ENCODE peak calls at places on chromosome 7, in ten cellular contexts. S is sigmoid colon, Y is A549, X is transverse colon, H is suprapubic skin, W is HepG2, O is tibial nerve, K is upper lobe of left lung, I is ovary, N is H1. Q is an unnamed sample.

GRCh38 chr7:157445956-157446295 is 109.1 kb downstream of the DNAJB6 start:
- DNase-seq in S (no peak), Y (no peak), X (no peak), H (peak; percentile 41), W (no peak), O (no peak), K (peak; percentile 13), I (peak; percentile 1), N (peak; percentile 43), Q (no peak)

GRCh38 chr7:155987681-155988080 is 175.4 kb upstream of the SHH start:
- DNase-seq in S (peak; percentile 46), Y (no peak), X (no peak), H (peak; percentile 54), W (no peak), O (no peak), K (peak; percentile 2), I (no peak), N (no peak), Q (no peak)

GRCh38 chr7:5477723-5478531 is 54.3 kb upstream of the TNRC18 start:
- DNase-seq in S (no peak), Y (no peak), X (no peak), H (no peak), W (no peak), O (no peak), K (peak; percentile 44), I (no peak), N (peak; percentile 76), Q (no peak)

GRCh38 chr7:125122225-125122624 is 192.6 kb upstream of the POT1 start:
- DNase-seq in S (no peak), Y (no peak), X (no peak), H (no peak), W (no peak), O (no peak), K (no peak), I (no peak), N (no peak), Q (no peak)

GRCh38 chr7:13414661-13415105 is 574.8 kb downstream of the ETV1 start:
- DNase-seq in S (no peak), Y (no peak), X (no peak), H (no peak), W (no peak), O (no peak), K (no peak), I (no peak), N (no peak), Q (no peak)

GRCh38 chr7:104628017-104628416 is 299.6 kb downstream of the LHFPL3 start:
- DNase-seq in S (no peak), Y (no peak), X (no peak), H (no peak), W (no peak), O (no peak), K (no peak), I (no peak), N (no peak), Q (no peak)

GRCh38 chr7:41921453-41921912 is 218.6 kb upstream of the INHBA start:
- DNase-seq in S (no peak), Y (no peak), X (no peak), H (peak; percentile 68), W (no peak), O (peak; percentile 36), K (no peak), I (no peak), N (no peak), Q (no peak)

GRCh38 chr7:156892086-156892800 is 740 bp downstream of the LMBR1 start:
- DNase-seq in S (peak; percentile 75), Y (peak; percentile 63), X (peak; percentile 64), H (no peak), W (peak; percentile 19), O (no peak), K (peak; percentile 56), I (peak; percentile 74), N (peak; percentile 83), Q (peak; percentile 46)

GRCh38 chr7:108448777-108449576 is 7.3 kb downstream of the NRCAM start:
- DNase-seq in S (no peak), Y (no peak), X (no peak), H (no peak), W (no peak), O (no peak), K (no peak), I (no peak), N (no peak), Q (no peak)

GRCh38 chr7:150993511-150993910 is 2.7 kb downstream of the NOS3 start:
- DNase-seq in S (peak; percentile 68), Y (no peak), X (no peak), H (no peak), W (no peak), O (no peak), K (no peak), I (no peak), N (no peak), Q (no peak)
- H3K4me1 ChIP-seq in S (peaks cover 13% of the 10 kb centered on the region), Y (no peaks in the 10 kb centered on the region), X (peaks cover 2% of the 10 kb centered on the region), H (peaks cover 16% of the 10 kb centered on the region), W (peaks cover 11% of the 10 kb centered on the region), O (no peaks in the 10 kb centered on the region), K (peaks cover 52% of the 10 kb centered on the region), I (peaks cover 3% of the 10 kb centered on the region), N (peaks cover 22% of the 10 kb centered on the region), Q (peaks cover 24% of the 10 kb centered on the region)

GRCh38 chr7:55533050-55533728 is 39.1 kb downstream of the VOPP1 start:
- DNase-seq in S (no peak), Y (no peak), X (peak; percentile 72), H (no peak), W (no peak), O (peak; percentile 13), K (peak; percentile 54), I (no peak), N (no peak), Q (no peak)

GRCh38 chr7:55534262-55534915 is 37.9 kb downstream of the VOPP1 start:
- DNase-seq in S (peak; percentile 78), Y (no peak), X (peak; percentile 78), H (no peak), W (peak; percentile 30), O (peak; percentile 19), K (peak; percentile 69), I (no peak), N (no peak), Q (no peak)

GRCh38 chr7:55534916-55535636 is 37.2 kb downstream of the VOPP1 start:
- DNase-seq in S (no peak), Y (no peak), X (no peak), H (no peak), W (peak; percentile 19), O (no peak), K (no peak), I (no peak), N (no peak), Q (no peak)

GRCh38 chr7:55533729-55534080 is 38.6 kb downstream of the VOPP1 start:
- DNase-seq in S (no peak), Y (no peak), X (no peak), H (peak; percentile 29), W (no peak), O (no peak), K (no peak), I (no peak), N (no peak), Q (no peak)

DNA sequence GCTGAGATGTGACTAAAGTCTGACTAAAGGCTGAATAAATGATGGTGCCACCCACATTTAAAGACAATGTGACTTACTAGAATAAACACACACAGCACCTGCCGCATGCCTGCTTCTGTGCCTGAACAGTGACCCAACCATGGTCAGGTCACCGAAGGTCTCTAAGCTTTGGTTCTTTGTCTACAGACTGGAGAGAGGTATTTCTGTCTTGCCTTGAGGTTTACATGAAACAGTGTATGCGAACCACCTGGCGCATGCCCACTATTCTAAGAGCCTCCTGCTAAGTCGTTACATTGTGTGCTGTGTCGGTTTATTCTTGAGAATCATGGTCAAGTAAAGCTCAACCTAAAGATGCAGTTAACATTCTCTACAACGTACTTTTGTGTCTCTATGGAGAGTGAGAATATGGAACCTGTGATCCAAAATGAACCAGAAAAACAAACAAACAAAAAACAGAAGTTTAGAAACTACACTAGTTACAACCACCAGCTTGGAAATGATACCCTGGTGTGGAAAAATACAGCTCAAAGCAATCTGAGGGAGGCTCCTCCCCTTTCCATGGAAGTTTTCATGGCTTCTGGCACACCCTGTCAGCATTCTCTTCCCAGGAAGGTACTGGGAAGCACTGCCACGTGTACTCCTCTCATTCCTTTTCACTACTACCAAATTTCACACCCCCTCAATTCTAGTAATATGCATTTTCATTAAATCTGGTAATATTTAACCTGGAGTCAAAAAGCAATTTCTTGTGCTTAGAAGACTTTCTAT is 40.0 kb downstream of the VOPP1 start:
- DNase-seq in S (no peak), Y (no peak), X (no peak), H (no peak), W (no peak), O (no peak), K (no peak), I (no peak), N (no peak), Q (no peak)
- TF ChIP-seq POLR2A in S (no peak), Y (no peak), X (no peak), H (no peak), W (no peak), O (no peak), K (no peak), I (no peak), N (no peak), Q (no peak)

DNA sequence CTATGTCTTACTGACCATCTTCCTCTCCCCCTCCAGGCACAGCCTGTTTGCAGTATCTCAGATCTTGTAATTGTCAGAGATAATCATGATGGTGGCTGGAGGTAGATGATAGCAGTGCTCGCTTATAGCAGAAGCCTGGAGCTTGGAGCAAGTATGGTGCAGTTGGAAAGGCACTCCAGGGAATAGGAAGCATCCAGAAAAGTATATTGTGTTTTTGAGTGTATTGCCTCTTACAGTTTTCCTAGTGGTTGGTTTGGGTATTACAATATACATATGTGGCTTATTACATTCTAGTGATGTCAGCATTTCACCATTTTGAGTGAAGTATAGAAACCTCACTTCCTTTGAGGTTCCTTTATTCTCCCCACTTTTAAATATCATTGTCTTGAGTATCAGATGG is 101.5 kb downstream of the STK31 start:
- DNase-seq in S (no peak), Y (peak; percentile 17), X (no peak), H (no peak), W (peak; percentile 10), O (no peak), K (no peak), I (no peak), N (no peak), Q (no peak)
- TF ChIP-seq EP300 in S (no peak), Y (no peak), X (no peak), H (no peak), W (no peak), O (no peak), K (no peak), I (no peak), N (no peak), Q (no peak)

DNA sequence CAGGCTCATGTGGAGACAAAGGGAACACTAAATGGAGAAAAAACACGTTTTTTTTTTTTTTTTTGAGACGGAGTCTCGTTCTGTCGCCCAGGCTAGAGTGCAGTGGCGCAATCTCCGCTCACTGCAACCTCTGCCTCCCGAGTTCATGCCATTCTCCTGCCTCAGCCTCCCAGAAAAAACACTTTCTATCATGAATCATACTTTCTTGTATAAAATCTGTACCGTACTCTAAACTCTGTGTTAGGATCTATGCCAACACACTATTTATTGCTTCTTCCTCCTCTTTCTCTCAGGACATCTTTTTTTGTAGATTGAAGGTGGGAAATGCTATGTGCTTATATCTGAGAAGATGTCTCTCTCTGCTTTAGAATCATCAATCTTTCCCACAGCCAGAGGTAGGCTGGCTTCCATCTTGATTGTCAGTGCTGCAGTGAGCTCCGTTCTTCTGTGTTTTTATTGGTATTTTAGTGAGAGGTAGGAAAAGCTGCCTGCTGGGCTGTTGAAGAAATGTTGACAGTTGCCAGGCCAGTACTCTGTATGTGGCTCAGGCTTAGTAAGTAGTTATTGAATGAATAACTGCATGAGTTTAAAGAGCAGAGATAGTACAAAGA is 101.1 kb downstream of the GPR85 start:
- DNase-seq in S (peak; percentile 69), Y (no peak), X (no peak), H (no peak), W (no peak), O (no peak), K (no peak), I (no peak), N (no peak), Q (no peak)
- H3K4me1 ChIP-seq in S (peaks cover 17% of the 10 kb centered on the region), Y (no peaks in the 10 kb centered on the region), X (no peaks in the 10 kb centered on the region), H (no peaks in the 10 kb centered on the region), W (no peaks in the 10 kb centered on the region), O (no peaks in the 10 kb centered on the region), K (no peaks in the 10 kb centered on the region), I (no peaks in the 10 kb centered on the region), N (no peaks in the 10 kb centered on the region), Q (no peaks in the 10 kb centered on the region)